ENCODE peak calls at places on chromosome 22, in six cellular contexts. J is astrocyte of the spinal cord, R is GM12865, O is heart left ventricle, Q is Peyer's patch, H is dorsolateral prefrontal cortex. L is an unnamed sample.

GRCh38 chr22:42820075-42820763 is 36.9 kb downstream of the ARFGAP3 start:
- DNase-seq in J (peak), R (peak), O (no peak), Q (no peak), H (no peak), L (no peak)

GRCh38 chr22:33659423-33659822 is 260.9 kb downstream of the LARGE1 start:
- DNase-seq in J (no peak), R (no peak), O (peak), Q (no peak), H (no peak), L (no peak)

GRCh38 chr22:45309422-45310227 is at the start of gene FAM118A:
- DNase-seq in J (peak), R (peak), O (peak), Q (peak), H (peak), L (peak)

GRCh38 chr22:23751441-23751996 is 607 bp upstream of the ZNF70 start:
- DNase-seq in J (peak), R (no peak), O (no peak), Q (no peak), H (no peak), L (no peak)

GRCh38 chr22:38707346-38707745 is 1.6 kb downstream of the GTPBP1 start:
- DNase-seq in J (peak), R (peak), O (no peak), Q (no peak), H (no peak), L (no peak)

GRCh38 chr22:37442537-37442936 is 15.3 kb upstream of the ELFN2 start:
- DNase-seq in J (peak), R (peak), O (no peak), Q (no peak), H (no peak), L (no peak)

GRCh38 chr22:24707477-24707816 is 67.1 kb downstream of the PIWIL3 start:
- DNase-seq in J (no peak), R (no peak), O (no peak), Q (peak), H (no peak), L (no peak)

GRCh38 chr22:44286673-44287072 is 26.1 kb downstream of the SHISAL1 start:
- DNase-seq in J (no peak), R (no peak), O (no peak), Q (no peak), H (no peak), L (no peak)

GRCh38 chr22:38724926-38725571 is 19.3 kb downstream of the GTPBP1 start:
- DNase-seq in J (peak), R (peak), O (no peak), Q (no peak), H (peak), L (peak)

GRCh38 chr22:43658823-43659222 is 153.3 kb downstream of the EFCAB6 start:
- DNase-seq in J (peak), R (no peak), O (no peak), Q (no peak), H (no peak), L (no peak)

GRCh38 chr22:37965940-37966664 is 12.6 kb downstream of the POLR2F start:
- DNase-seq in J (peak), R (no peak), O (no peak), Q (no peak), H (no peak), L (no peak)

GRCh38 chr22:37617431-37617830 is 8.8 kb downstream of the GGA1 start:
- DNase-seq in J (no peak), R (no peak), O (no peak), Q (no peak), H (no peak), L (no peak)

GRCh38 chr22:38940985-38941384 is 16.4 kb upstream of the APOBEC3A start:
- DNase-seq in J (no peak), R (peak), O (no peak), Q (no peak), H (no peak), L (no peak)

GRCh38 chr22:29710922-29711593 is 8.7 kb upstream of the CABP7 start:
- DNase-seq in J (no peak), R (no peak), O (no peak), Q (peak), H (no peak), L (no peak)

GRCh38 chr22:42754658-42755057 is 34.0 kb upstream of the A4GALT start:
- DNase-seq in J (peak), R (no peak), O (no peak), Q (no peak), H (no peak), L (peak)

GRCh38 chr22:45290410-45290936 is 5.7 kb downstream of the UPK3A start:
- DNase-seq in J (peak), R (no peak), O (no peak), Q (peak), H (no peak), L (peak)

GRCh38 chr22:39173050-39173706 is 20.7 kb upstream of the CBX7 start:
- DNase-seq in J (no peak), R (no peak), O (peak), Q (no peak), H (no peak), L (no peak)

GRCh38 chr22:24957043-24957442 is 4.5 kb downstream of the KIAA1671 start:
- DNase-seq in J (no peak), R (no peak), O (no peak), Q (no peak), H (no peak), L (no peak)

GRCh38 chr22:23784215-23784732 is 2.5 kb upstream of the SMARCB1 start:
- DNase-seq in J (peak), R (no peak), O (no peak), Q (no peak), H (no peak), L (no peak)

DNA sequence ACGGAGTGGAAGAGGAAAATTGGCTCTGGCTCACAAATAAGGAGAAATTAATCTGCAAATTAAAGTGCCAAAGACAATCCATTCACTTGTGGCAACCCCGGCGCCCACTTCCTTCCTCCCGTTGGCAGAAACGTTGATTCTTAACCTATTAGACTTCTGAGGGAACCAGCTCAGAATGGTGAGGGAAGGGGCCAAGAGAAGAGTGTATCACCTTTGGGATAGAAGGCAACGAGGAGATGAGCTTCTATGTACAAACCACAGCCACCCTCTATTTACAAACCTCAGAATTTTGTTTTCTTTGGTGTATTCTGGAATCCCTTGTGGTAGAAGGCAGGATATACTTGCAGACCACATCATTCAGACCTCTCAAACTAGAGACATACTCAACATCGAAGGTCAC is 1.1 kb downstream of the MB start:
- DNase-seq in J (no peak), R (no peak), O (no peak), Q (no peak), H (no peak), L (no peak)
- TF ChIP-seq CTCF in J (no peak), R (no peak), O (no peak), Q (no peak), H (no peak), L (no peak)

GRCh38 chr22:49048591-49048990 is 779.1 kb downstream of the BRD1 start:
- DNase-seq in J (no peak), R (no peak), O (no peak), Q (no peak), H (no peak), L (no peak)

GRCh38 chr22:49047461-49047860 is 780.2 kb downstream of the BRD1 start:
- DNase-seq in J (no peak), R (no peak), O (no peak), Q (no peak), H (no peak), L (no peak)

GRCh38 chr22:49045276-49045675 is 782.4 kb downstream of the BRD1 start:
- DNase-seq in J (no peak), R (no peak), O (no peak), Q (no peak), H (no peak), L (no peak)

GRCh38 chr22:49046000-49046545 is 781.6 kb downstream of the BRD1 start:
- DNase-seq in J (no peak), R (no peak), O (no peak), Q (no peak), H (no peak), L (no peak)

GRCh38 chr22:49046546-49047305 is 780.9 kb downstream of the BRD1 start:
- DNase-seq in J (no peak), R (no peak), O (no peak), Q (no peak), H (peak), L (no peak)
- TF ChIP-seq CTCF in J (peak), R (no peak), O (peak), Q (no peak), H (peak), L (peak)

DNA sequence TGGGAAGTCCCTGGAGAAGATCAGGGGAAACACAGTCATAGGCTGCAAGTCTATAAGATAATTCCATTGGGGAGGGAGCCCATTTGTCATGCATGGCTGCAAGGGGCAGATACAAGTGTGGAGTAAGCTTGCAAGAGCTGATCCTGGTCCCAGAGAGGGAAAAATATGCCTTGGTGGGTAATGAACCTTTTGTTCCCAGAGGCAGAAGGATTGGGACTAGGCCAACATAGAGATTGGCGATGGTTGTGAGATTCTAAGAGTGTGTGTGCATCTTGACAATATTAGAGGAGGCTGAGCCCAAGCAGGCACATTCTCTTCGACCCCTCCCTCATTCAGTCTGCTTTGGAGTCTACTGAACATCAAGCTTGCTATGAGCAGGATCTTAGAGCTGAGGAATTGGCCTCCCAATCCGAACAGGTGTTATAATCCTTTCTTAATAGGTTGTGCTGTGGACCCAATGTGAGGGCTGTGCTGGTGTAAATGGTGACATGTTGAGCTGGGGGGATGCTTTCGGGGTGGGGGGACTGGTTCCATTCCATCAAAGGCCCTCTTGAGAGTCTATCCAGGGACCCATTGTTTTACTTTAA is 18.4 kb downstream of the MIAT start:
- DNase-seq in J (no peak), R (no peak), O (no peak), Q (no peak), H (no peak), L (no peak)
- TF ChIP-seq CTCF in J (no peak), R (no peak), O (no peak), Q (no peak), H (no peak), L (no peak)

GRCh38 chr22:46946383-46946965 is 184.0 kb downstream of the TBC1D22A start:
- DNase-seq in J (no peak), R (peak), O (no peak), Q (no peak), H (no peak), L (no peak)
- TF ChIP-seq CTCF in J (no peak), R (no peak), O (no peak), Q (no peak), H (no peak), L (no peak)

GRCh38 chr22:20029550-20030225 is 8.8 kb downstream of the TANGO2 start:
- DNase-seq in J (no peak), R (no peak), O (no peak), Q (no peak), H (no peak), L (no peak)

GRCh38 chr22:20034143-20034542 is 13.2 kb downstream of the TANGO2 start:
- DNase-seq in J (no peak), R (peak), O (no peak), Q (no peak), H (no peak), L (no peak)

GRCh38 chr22:20033045-20033706 is 12.3 kb downstream of the TANGO2 start:
- DNase-seq in J (no peak), R (no peak), O (peak), Q (no peak), H (peak), L (no peak)

GRCh38 chr22:20032407-20032991 is 11.6 kb downstream of the TANGO2 start:
- DNase-seq in J (no peak), R (no peak), O (no peak), Q (no peak), H (no peak), L (no peak)

DNA sequence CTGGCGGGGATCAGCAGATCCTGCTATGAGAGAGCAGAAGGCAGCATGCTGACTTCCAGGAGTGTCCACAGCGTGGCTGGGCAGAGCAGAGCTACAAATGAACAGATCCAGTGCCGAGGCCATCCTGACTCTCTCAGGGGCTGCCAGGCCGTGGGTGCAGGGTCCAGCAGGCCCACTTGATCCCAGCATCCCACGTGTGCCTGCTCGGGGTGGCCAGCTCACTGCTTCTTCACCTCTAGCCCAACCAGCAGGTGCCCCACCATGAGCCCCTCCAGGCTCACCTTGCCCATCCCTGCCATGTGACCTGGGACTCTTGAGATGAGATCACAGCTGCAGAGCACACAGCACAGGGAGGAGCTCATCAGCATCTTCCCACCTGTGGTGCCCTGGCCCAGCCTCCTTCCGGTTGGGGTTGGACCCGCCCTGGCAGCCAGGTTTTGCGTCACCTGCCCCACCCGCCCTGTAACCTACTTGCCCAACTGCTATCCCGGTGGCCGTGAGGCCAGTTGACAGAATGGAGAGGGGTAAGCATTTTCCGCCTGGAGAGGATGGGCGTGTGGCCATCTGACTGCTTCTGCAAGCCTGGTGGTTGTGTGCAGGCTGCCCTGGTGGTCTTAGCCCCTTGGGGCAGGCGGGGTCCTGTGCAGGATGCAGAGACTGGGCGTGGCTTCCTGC is 11.0 kb downstream of the TANGO2 start:
- DNase-seq in J (no peak), R (peak), O (no peak), Q (peak), H (no peak), L (no peak)
- TF ChIP-seq CTCF in J (no peak), R (no peak), O (no peak), Q (no peak), H (no peak), L (no peak)

DNA sequence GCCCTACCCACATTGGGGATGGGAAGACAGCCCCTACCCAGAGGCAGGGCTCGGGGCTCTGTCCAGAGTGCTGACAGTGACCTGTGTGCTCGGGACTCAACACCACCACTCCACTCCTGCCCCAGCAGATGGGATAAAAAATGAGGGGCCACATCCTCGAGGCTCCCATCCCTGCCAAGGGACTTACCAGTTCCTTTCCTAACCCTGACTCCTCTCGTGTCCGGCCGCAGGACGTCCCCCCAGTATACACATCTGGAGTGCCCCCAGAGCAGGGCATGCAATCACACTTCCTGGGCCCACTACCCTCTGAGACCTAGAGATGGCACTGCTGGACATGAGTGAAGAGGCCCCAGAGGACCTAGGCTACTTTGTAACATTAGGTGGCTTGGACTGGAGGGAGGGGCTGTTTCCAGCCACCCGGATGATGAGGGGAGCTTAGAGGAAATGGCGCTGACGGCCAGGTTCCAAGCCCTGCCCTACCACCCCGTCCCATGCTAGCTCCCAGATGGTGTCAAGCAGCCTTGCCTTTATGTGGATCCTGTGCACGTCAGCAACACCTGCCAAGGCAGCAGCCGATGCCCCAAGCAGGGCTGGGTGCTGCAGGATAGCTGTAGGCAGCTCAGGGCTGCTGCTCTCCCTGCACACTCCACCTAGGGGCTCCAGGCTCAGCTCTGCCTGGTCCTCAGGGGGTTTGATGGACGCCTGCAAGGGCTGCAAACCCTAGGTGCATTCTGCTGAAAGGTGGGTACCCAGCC is 86.6 kb downstream of the DGCR2 start:
- DNase-seq in J (no peak), R (peak), O (no peak), Q (no peak), H (no peak), L (peak)
- TF ChIP-seq CTCF in J (peak), R (no peak), O (no peak), Q (no peak), H (no peak), L (no peak)

DNA sequence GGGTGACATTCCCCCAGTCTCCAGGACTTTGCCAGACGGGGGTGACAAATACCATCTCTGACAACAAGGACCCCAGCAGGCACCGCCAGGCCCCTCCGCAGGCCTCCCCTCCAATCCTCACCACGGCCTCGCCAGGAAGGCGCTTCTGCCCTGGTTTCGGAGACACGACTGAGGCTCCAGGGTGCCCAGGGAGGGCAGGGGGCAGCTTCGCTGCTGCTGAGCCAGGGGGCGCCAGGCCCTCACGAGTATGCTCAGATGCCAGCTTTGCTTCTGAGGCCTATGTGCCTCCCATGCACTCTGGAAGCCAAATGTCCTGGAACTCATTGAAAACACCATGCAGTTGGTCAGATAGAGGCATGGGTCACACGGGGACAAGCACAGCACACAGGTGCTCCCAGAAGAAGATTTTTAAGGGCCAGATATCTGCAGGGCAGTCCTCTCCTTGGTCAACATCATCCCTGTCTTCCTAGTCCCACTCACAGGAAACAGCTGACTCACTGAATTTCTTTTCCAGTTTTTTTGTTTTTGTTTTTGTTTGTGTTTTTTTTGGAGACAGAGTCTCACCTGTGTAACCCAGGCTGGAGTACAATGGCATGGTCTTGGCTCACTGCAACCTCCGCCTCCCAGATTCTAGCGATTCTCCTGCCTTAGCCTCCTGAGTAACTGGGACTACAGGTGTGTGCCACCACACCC is 19.9 kb downstream of the BID start:
- DNase-seq in J (no peak), R (peak), O (no peak), Q (no peak), H (no peak), L (no peak)
- TF ChIP-seq CTCF in J (peak), R (peak), O (peak), Q (no peak), H (peak), L (peak)

DNA sequence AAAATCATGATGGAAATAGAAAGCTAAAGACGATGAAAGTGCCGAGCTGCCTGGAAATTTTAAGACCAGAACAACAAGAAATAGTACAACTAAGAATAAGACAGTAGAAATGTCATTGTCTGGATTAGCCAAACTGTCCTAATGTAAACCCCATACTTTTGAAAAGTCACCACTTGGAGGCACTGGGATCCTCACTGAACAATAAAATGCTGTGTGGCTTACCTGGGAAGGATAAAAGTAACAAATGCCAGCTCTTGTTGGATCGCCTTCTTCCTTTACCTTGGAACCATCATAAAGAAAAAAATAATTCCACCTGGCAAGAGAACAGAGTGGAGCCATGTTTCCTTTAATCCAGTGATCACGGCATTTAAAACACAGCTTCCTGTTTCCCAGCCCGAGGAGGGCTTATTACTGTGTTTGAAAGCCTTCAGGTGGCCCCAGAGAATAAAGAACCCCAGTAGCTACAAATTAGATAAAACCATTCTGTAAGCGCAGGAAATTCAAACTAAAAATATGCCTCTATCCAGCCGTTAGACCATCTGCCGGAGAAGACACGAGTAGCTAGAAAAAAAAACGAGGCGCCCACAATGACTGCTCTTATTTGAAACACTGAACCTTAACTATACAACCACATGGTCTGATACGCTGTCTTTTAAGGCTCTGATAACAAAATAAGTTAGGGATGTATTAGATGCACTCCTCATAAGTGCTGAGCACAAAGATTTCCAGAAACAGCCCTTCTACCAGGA is 4.4 kb downstream of the HPS4 start:
- DNase-seq in J (no peak), R (peak), O (no peak), Q (no peak), H (no peak), L (no peak)
- TF ChIP-seq CTCF in J (no peak), R (no peak), O (no peak), Q (no peak), H (no peak), L (no peak)

L was measured in CD14-positive monocyte.